ENCODE peak calls at places on chromosomes 2 and 18, in eight cellular contexts. One of them, this sample, is unnamed.

GRCh38 chr2:40499437-40499836 is 47.5 kb upstream of the SLC8A1 start:
- DNase-seq in stomach: no peak
- DNase-seq in CD8-positive, alpha-beta memory T cell: no peak
- DNase-seq in psoas muscle: no peak
- DNase-seq in CD8-positive, alpha-beta T cell: no peak
- DNase-seq in AG04450: no peak
- DNase-seq in tibial nerve: no peak
- DNase-seq in neural progenitor cell: no peak
- DNase-seq in this sample: no peak

GRCh38 chr18:76349067-76349715 is 145.9 kb downstream of the ZNF516 start:
- DNase-seq in CD8-positive, alpha-beta memory T cell: peak; percentile 32
- DNase-seq in neural progenitor cell: peak; percentile 87
- DNase-seq in CD8-positive, alpha-beta T cell: peak; percentile 50
- DNase-seq in psoas muscle: peak; percentile 70
- DNase-seq in tibial nerve: peak; percentile 78
- DNase-seq in stomach: peak; percentile 75
- DNase-seq in AG04450: no peak
- DNase-seq in this sample: peak; percentile 93

GRCh38 chr2:130393318-130393910 is 37.6 kb downstream of the PTPN18 start:
- DNase-seq in stomach: no peak
- DNase-seq in CD8-positive, alpha-beta memory T cell: no peak
- DNase-seq in tibial nerve: no peak
- DNase-seq in psoas muscle: no peak
- DNase-seq in AG04450: no peak
- DNase-seq in CD8-positive, alpha-beta T cell: no peak
- DNase-seq in neural progenitor cell: no peak
- DNase-seq in this sample: peak; percentile 82

GRCh38 chr2:66428986-66429612 is 5.8 kb upstream of the MEIS1 start:
- DNase-seq in CD8-positive, alpha-beta T cell: no peak
- DNase-seq in psoas muscle: no peak
- DNase-seq in tibial nerve: peak; percentile 48
- DNase-seq in stomach: no peak
- DNase-seq in AG04450: no peak
- DNase-seq in CD8-positive, alpha-beta memory T cell: no peak
- DNase-seq in neural progenitor cell: peak; percentile 85
- DNase-seq in this sample: peak; percentile 52

GRCh38 chr2:236679906-236680305 is 110.3 kb downstream of the ACKR3 start:
- DNase-seq in AG04450: no peak
- DNase-seq in CD8-positive, alpha-beta T cell: no peak
- DNase-seq in tibial nerve: no peak
- DNase-seq in stomach: no peak
- DNase-seq in neural progenitor cell: no peak
- DNase-seq in CD8-positive, alpha-beta memory T cell: no peak
- DNase-seq in psoas muscle: no peak
- DNase-seq in this sample: no peak

GRCh38 chr2:65122313-65122712 is 7.6 kb downstream of the RAB1A start:
- DNase-seq in CD8-positive, alpha-beta memory T cell: no peak
- DNase-seq in neural progenitor cell: no peak
- DNase-seq in tibial nerve: no peak
- DNase-seq in stomach: no peak
- DNase-seq in psoas muscle: no peak
- DNase-seq in CD8-positive, alpha-beta T cell: no peak
- DNase-seq in AG04450: no peak
- DNase-seq in this sample: no peak

GRCh38 chr2:113136828-113137775 is 9.7 kb downstream of the IL1RN start:
- DNase-seq in CD8-positive, alpha-beta T cell: no peak
- DNase-seq in stomach: peak; percentile 55
- DNase-seq in tibial nerve: peak; percentile 67
- DNase-seq in psoas muscle: no peak
- DNase-seq in AG04450: peak; percentile 8
- DNase-seq in neural progenitor cell: peak; percentile 63
- DNase-seq in CD8-positive, alpha-beta memory T cell: peak; percentile 21
- DNase-seq in this sample: peak; percentile 74

GRCh38 chr2:216735086-216735485 is 39.7 kb upstream of the IGFBP5 start:
- DNase-seq in CD8-positive, alpha-beta memory T cell: no peak
- DNase-seq in CD8-positive, alpha-beta T cell: no peak
- DNase-seq in psoas muscle: no peak
- DNase-seq in tibial nerve: no peak
- DNase-seq in stomach: no peak
- DNase-seq in neural progenitor cell: no peak
- DNase-seq in AG04450: peak; percentile 42
- DNase-seq in this sample: no peak

GRCh38 chr2:63741884-63742583 is 99.7 kb upstream of the UGP2 start:
- DNase-seq in neural progenitor cell: no peak
- DNase-seq in tibial nerve: no peak
- DNase-seq in CD8-positive, alpha-beta memory T cell: no peak
- DNase-seq in psoas muscle: no peak
- DNase-seq in AG04450: no peak
- DNase-seq in CD8-positive, alpha-beta T cell: no peak
- DNase-seq in stomach: no peak
- DNase-seq in this sample: no peak

GRCh38 chr2:72136349-72136748 is 11.3 kb downstream of the CYP26B1 start:
- DNase-seq in CD8-positive, alpha-beta T cell: no peak
- DNase-seq in stomach: no peak
- DNase-seq in psoas muscle: peak; percentile 29
- DNase-seq in AG04450: no peak
- DNase-seq in neural progenitor cell: peak; percentile 68
- DNase-seq in CD8-positive, alpha-beta memory T cell: no peak
- DNase-seq in tibial nerve: no peak
- DNase-seq in this sample: peak; percentile 41

GRCh38 chr18:49359732-49360444 is 100.6 kb downstream of the DYM start:
- DNase-seq in CD8-positive, alpha-beta T cell: no peak
- DNase-seq in psoas muscle: no peak
- DNase-seq in AG04450: peak; percentile 73
- DNase-seq in stomach: no peak
- DNase-seq in CD8-positive, alpha-beta memory T cell: no peak
- DNase-seq in tibial nerve: no peak
- DNase-seq in neural progenitor cell: no peak
- DNase-seq in this sample: no peak

GRCh38 chr2:110639972-110640371 is 37.9 kb downstream of the BUB1 start:
- DNase-seq in neural progenitor cell: no peak
- DNase-seq in CD8-positive, alpha-beta T cell: no peak
- DNase-seq in psoas muscle: peak; percentile 42
- DNase-seq in stomach: no peak
- DNase-seq in AG04450: no peak
- DNase-seq in tibial nerve: no peak
- DNase-seq in CD8-positive, alpha-beta memory T cell: no peak
- DNase-seq in this sample: no peak

GRCh38 chr2:85796549-85797262 is 42.9 kb downstream of the ATOH8 start:
- DNase-seq in stomach: no peak
- DNase-seq in tibial nerve: no peak
- DNase-seq in CD8-positive, alpha-beta T cell: no peak
- DNase-seq in AG04450: no peak
- DNase-seq in neural progenitor cell: peak; percentile 67
- DNase-seq in CD8-positive, alpha-beta memory T cell: no peak
- DNase-seq in psoas muscle: peak; percentile 63
- DNase-seq in this sample: peak; percentile 45

GRCh38 chr2:85795331-85796045 is 41.7 kb downstream of the ATOH8 start:
- DNase-seq in CD8-positive, alpha-beta T cell: no peak
- DNase-seq in psoas muscle: no peak
- DNase-seq in stomach: no peak
- DNase-seq in AG04450: no peak
- DNase-seq in CD8-positive, alpha-beta memory T cell: no peak
- DNase-seq in tibial nerve: no peak
- DNase-seq in neural progenitor cell: no peak
- DNase-seq in this sample: no peak

GRCh38 chr2:85797959-85798358 is 44.2 kb downstream of the ATOH8 start:
- DNase-seq in psoas muscle: no peak
- DNase-seq in AG04450: no peak
- DNase-seq in stomach: no peak
- DNase-seq in neural progenitor cell: peak; percentile 74
- DNase-seq in CD8-positive, alpha-beta T cell: no peak
- DNase-seq in CD8-positive, alpha-beta memory T cell: no peak
- DNase-seq in tibial nerve: no peak
- DNase-seq in this sample: peak; percentile 64

GRCh38 chr2:85796046-85796548 is 42.3 kb downstream of the ATOH8 start:
- DNase-seq in AG04450: no peak
- DNase-seq in neural progenitor cell: no peak
- DNase-seq in CD8-positive, alpha-beta T cell: no peak
- DNase-seq in stomach: no peak
- DNase-seq in tibial nerve: no peak
- DNase-seq in CD8-positive, alpha-beta memory T cell: no peak
- DNase-seq in psoas muscle: no peak
- DNase-seq in this sample: no peak

DNA sequence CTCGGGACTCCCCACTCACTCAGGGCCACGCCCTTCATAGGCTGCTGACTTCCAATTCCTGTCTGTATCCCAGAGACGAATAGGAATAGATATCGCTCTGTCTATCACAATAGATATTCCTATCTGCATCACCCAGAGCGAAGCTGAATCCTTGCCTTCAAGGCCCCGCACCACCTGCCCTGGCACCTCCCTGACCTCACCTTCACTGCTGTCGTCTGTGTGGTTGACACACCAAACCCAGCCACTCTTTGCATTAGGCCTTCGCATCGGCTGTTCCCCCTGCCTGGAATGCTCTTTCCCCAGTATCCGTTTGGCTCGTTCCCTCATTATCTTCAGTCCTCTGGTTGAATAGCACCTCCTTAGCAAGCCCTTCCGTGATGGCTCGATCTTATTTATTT is 43.5 kb downstream of the ATOH8 start:
- DNase-seq in tibial nerve: no peak
- DNase-seq in neural progenitor cell: no peak
- DNase-seq in AG04450: no peak
- DNase-seq in CD8-positive, alpha-beta T cell: no peak
- DNase-seq in psoas muscle: no peak
- DNase-seq in stomach: no peak
- DNase-seq in CD8-positive, alpha-beta memory T cell: no peak
- DNase-seq in this sample: no peak
- H3K27ac ChIP-seq in tibial nerve: no peak overlapping the region
- H3K27ac ChIP-seq in neural progenitor cell: no peak overlapping the region
- H3K27ac ChIP-seq in AG04450: no peak overlapping the region
- H3K27ac ChIP-seq in CD8-positive, alpha-beta T cell: no peak overlapping the region
- H3K27ac ChIP-seq in psoas muscle: no peak overlapping the region
- H3K27ac ChIP-seq in stomach: no peak overlapping the region
- H3K27ac ChIP-seq in CD8-positive, alpha-beta memory T cell: no peak overlapping the region
- H3K27ac ChIP-seq in this sample: peak overlapping the region; percentile 92

GRCh38 chr18:62522510-62523254 is at the start of gene ZCCHC2:
- DNase-seq in AG04450: peak; percentile 94
- DNase-seq in tibial nerve: peak; percentile 96
- DNase-seq in stomach: peak; percentile 98
- DNase-seq in neural progenitor cell: peak; percentile 98
- DNase-seq in psoas muscle: peak; percentile 99
- DNase-seq in CD8-positive, alpha-beta T cell: peak; percentile 98
- DNase-seq in CD8-positive, alpha-beta memory T cell: peak; percentile 98
- DNase-seq in this sample: peak; percentile 99
- H3K27ac ChIP-seq in AG04450: peak within 1 kb of the TSS; percentile 91
- H3K27ac ChIP-seq in tibial nerve: peak within 1 kb of the TSS; percentile 99
- H3K27ac ChIP-seq in stomach: peak within 1 kb of the TSS; percentile 96
- H3K27ac ChIP-seq in neural progenitor cell: peak within 1 kb of the TSS; percentile 91
- H3K27ac ChIP-seq in psoas muscle: peak within 1 kb of the TSS; percentile 99
- H3K27ac ChIP-seq in CD8-positive, alpha-beta T cell: peak within 1 kb of the TSS; percentile 89
- H3K27ac ChIP-seq in CD8-positive, alpha-beta memory T cell: peak within 1 kb of the TSS; percentile 81
- H3K27ac ChIP-seq in this sample: peak within 1 kb of the TSS; percentile 94

GRCh38 chr2:205474746-205475145 is 207.6 kb upstream of the NRP2 start:
- DNase-seq in AG04450: no peak
- DNase-seq in neural progenitor cell: no peak
- DNase-seq in CD8-positive, alpha-beta T cell: no peak
- DNase-seq in stomach: no peak
- DNase-seq in tibial nerve: no peak
- DNase-seq in CD8-positive, alpha-beta memory T cell: no peak
- DNase-seq in psoas muscle: no peak
- DNase-seq in this sample: no peak

GRCh38 chr2:205482399-205483065 is 199.8 kb upstream of the NRP2 start:
- DNase-seq in tibial nerve: no peak
- DNase-seq in psoas muscle: no peak
- DNase-seq in neural progenitor cell: peak; percentile 23
- DNase-seq in CD8-positive, alpha-beta memory T cell: no peak
- DNase-seq in CD8-positive, alpha-beta T cell: no peak
- DNase-seq in AG04450: no peak
- DNase-seq in stomach: no peak
- DNase-seq in this sample: peak; percentile 52

GRCh38 chr2:205473791-205474190 is 208.5 kb upstream of the NRP2 start:
- DNase-seq in stomach: no peak
- DNase-seq in psoas muscle: no peak
- DNase-seq in CD8-positive, alpha-beta T cell: no peak
- DNase-seq in CD8-positive, alpha-beta memory T cell: no peak
- DNase-seq in tibial nerve: no peak
- DNase-seq in neural progenitor cell: no peak
- DNase-seq in AG04450: no peak
- DNase-seq in this sample: no peak

GRCh38 chr2:205481861-205482260 is 200.4 kb upstream of the NRP2 start:
- DNase-seq in CD8-positive, alpha-beta T cell: no peak
- DNase-seq in neural progenitor cell: no peak
- DNase-seq in tibial nerve: no peak
- DNase-seq in CD8-positive, alpha-beta memory T cell: no peak
- DNase-seq in stomach: no peak
- DNase-seq in psoas muscle: no peak
- DNase-seq in AG04450: no peak
- DNase-seq in this sample: no peak

DNA sequence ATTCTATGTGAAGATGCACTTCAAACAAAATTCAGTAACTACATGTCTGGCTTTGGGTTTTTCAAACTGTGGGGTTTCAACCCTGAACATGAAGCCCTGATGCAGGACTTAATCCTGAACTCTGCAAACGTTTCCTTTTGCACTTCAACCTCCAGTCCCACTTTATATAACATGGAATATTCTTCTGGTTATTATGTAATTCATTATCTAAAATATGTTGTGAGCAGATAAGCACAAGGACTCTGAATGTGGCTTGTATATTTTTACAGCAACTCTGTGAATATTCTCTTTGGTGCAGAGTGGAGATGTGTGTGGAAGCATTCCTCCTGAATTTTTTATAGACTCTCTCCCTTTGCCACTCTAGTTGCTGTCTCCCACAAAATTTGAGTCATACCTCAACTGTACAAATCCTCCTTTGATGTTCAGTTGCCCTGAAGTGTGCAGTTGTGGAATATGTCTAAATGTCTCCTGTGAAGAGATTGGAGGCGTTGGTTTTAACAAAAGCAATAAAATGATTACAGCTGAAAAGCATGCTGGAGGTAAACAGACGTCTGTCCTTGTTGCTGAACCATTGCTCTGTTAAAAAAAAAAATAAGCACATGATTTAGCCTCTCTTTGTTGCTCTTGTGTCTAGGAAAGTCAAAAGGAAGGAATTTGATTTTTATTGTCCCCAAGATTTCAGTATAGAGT is 205.1 kb upstream of the NRP2 start:
- DNase-seq in tibial nerve: no peak
- DNase-seq in CD8-positive, alpha-beta memory T cell: no peak
- DNase-seq in neural progenitor cell: no peak
- DNase-seq in stomach: no peak
- DNase-seq in AG04450: no peak
- DNase-seq in psoas muscle: no peak
- DNase-seq in CD8-positive, alpha-beta T cell: no peak
- DNase-seq in this sample: no peak
- H3K27ac ChIP-seq in tibial nerve: no peak overlapping the region
- H3K27ac ChIP-seq in CD8-positive, alpha-beta memory T cell: no peak overlapping the region
- H3K27ac ChIP-seq in neural progenitor cell: no peak overlapping the region
- H3K27ac ChIP-seq in stomach: no peak overlapping the region
- H3K27ac ChIP-seq in AG04450: no peak overlapping the region
- H3K27ac ChIP-seq in psoas muscle: no peak overlapping the region
- H3K27ac ChIP-seq in CD8-positive, alpha-beta T cell: no peak overlapping the region
- H3K27ac ChIP-seq in this sample: no peak overlapping the region

DNA sequence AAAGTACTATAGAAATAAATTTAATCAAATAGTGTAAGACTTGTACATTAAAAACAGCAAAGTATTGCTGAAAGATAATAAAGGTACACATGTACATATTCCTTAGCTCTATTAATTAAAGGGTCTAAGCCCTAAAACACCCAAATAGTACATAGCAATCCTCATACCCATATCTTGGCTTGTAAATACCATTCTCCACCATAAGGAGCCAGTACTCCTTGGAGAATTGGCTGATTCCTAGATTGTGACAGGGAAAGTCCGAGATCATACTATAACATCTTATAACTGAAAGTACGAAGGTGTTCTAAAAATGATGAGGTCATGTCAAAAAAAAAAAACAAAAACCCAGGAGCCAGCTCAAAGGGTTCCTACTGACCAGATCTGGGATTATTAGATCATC is 614.6 kb downstream of the SUCLG1 start:
- DNase-seq in CD8-positive, alpha-beta memory T cell: no peak
- DNase-seq in stomach: no peak
- DNase-seq in psoas muscle: no peak
- DNase-seq in neural progenitor cell: no peak
- DNase-seq in tibial nerve: no peak
- DNase-seq in AG04450: no peak
- DNase-seq in CD8-positive, alpha-beta T cell: no peak
- DNase-seq in this sample: no peak
- H3K27ac ChIP-seq in CD8-positive, alpha-beta memory T cell: no peak overlapping the region
- H3K27ac ChIP-seq in stomach: no peak overlapping the region
- H3K27ac ChIP-seq in psoas muscle: no peak overlapping the region
- H3K27ac ChIP-seq in neural progenitor cell: no peak overlapping the region
- H3K27ac ChIP-seq in tibial nerve: no peak overlapping the region
- H3K27ac ChIP-seq in AG04450: no peak overlapping the region
- H3K27ac ChIP-seq in CD8-positive, alpha-beta T cell: no peak overlapping the region
- H3K27ac ChIP-seq in this sample: no peak overlapping the region

This sample was measured in endodermal cell.